ENCODE peak calls at places on chromosomes 5 and 9, in ten cellular contexts. One of them, this sample, is unnamed.
A peak's percentile ranks its signal among the peaks of the same experiment; 100 is the strongest.

GRCh38 chr9:115524467-115525059 is 406.6 kb upstream of the TNC start:
- DNase-seq in upper lobe of right lung: no peak
- DNase-seq in AG04450: peak; percentile 55
- DNase-seq in ovary: no peak
- DNase-seq in bronchial epithelial cell: peak; percentile 73
- DNase-seq in colonic mucosa: peak; percentile 40
- DNase-seq in upper lobe of left lung: no peak
- DNase-seq in left ventricle myocardium inferior: no peak
- DNase-seq in lower lobe of right lung: no peak
- DNase-seq in spleen: no peak
- DNase-seq in this sample: no peak

GRCh38 chr9:16986441-16987387 is 116.2 kb upstream of the BNC2 start:
- DNase-seq in upper lobe of right lung: no peak
- DNase-seq in AG04450: peak; percentile 44
- DNase-seq in ovary: no peak
- DNase-seq in bronchial epithelial cell: peak; percentile 12
- DNase-seq in colonic mucosa: no peak
- DNase-seq in upper lobe of left lung: no peak
- DNase-seq in left ventricle myocardium inferior: no peak
- DNase-seq in lower lobe of right lung: no peak
- DNase-seq in spleen: no peak
- DNase-seq in this sample: no peak

GRCh38 chr5:33806736-33807442 is 84.9 kb downstream of the ADAMTS12 start:
- DNase-seq in upper lobe of right lung: no peak
- DNase-seq in AG04450: no peak
- DNase-seq in ovary: no peak
- DNase-seq in bronchial epithelial cell: peak; percentile 63
- DNase-seq in colonic mucosa: no peak
- DNase-seq in upper lobe of left lung: no peak
- DNase-seq in left ventricle myocardium inferior: no peak
- DNase-seq in lower lobe of right lung: no peak
- DNase-seq in spleen: no peak
- DNase-seq in this sample: peak; percentile 7

GRCh38 chr9:121059998-121060636 is 10.0 kb upstream of the C5 start:
- DNase-seq in upper lobe of right lung: no peak
- DNase-seq in AG04450: peak; percentile 80
- DNase-seq in ovary: no peak
- DNase-seq in bronchial epithelial cell: peak; percentile 69
- DNase-seq in colonic mucosa: peak; percentile 30
- DNase-seq in upper lobe of left lung: no peak
- DNase-seq in left ventricle myocardium inferior: no peak
- DNase-seq in lower lobe of right lung: no peak
- DNase-seq in spleen: no peak
- DNase-seq in this sample: peak; percentile 31

GRCh38 chr5:127988149-127988755 is 95.3 kb upstream of the SLC12A2 start:
- DNase-seq in upper lobe of right lung: no peak
- DNase-seq in AG04450: peak; percentile 87
- DNase-seq in ovary: no peak
- DNase-seq in bronchial epithelial cell: peak; percentile 89
- DNase-seq in colonic mucosa: no peak
- DNase-seq in upper lobe of left lung: no peak
- DNase-seq in left ventricle myocardium inferior: no peak
- DNase-seq in lower lobe of right lung: no peak
- DNase-seq in spleen: no peak
- DNase-seq in this sample: no peak

GRCh38 chr9:112333639-112334318 is 360 bp upstream of the PTBP3 start:
- DNase-seq in upper lobe of right lung: peak; percentile 98
- DNase-seq in AG04450: peak; percentile 81
- DNase-seq in ovary: peak; percentile 96
- DNase-seq in bronchial epithelial cell: peak; percentile 81
- DNase-seq in colonic mucosa: peak; percentile 95
- DNase-seq in upper lobe of left lung: peak; percentile 97
- DNase-seq in left ventricle myocardium inferior: peak; percentile 96
- DNase-seq in lower lobe of right lung: peak; percentile 96
- DNase-seq in spleen: peak; percentile 99
- DNase-seq in this sample: peak; percentile 94

GRCh38 chr5:103923616-103924168 is 361.1 kb upstream of the NUDT12 start:
- DNase-seq in upper lobe of right lung: no peak
- DNase-seq in AG04450: no peak
- DNase-seq in ovary: no peak
- DNase-seq in bronchial epithelial cell: no peak
- DNase-seq in colonic mucosa: no peak
- DNase-seq in upper lobe of left lung: no peak
- DNase-seq in left ventricle myocardium inferior: no peak
- DNase-seq in lower lobe of right lung: no peak
- DNase-seq in spleen: no peak
- DNase-seq in this sample: no peak

GRCh38 chr9:130846487-130847305 is 11.6 kb downstream of the ABL1 start:
- DNase-seq in upper lobe of right lung: no peak
- DNase-seq in AG04450: no peak
- DNase-seq in ovary: peak; percentile 83
- DNase-seq in bronchial epithelial cell: peak; percentile 50
- DNase-seq in colonic mucosa: no peak
- DNase-seq in upper lobe of left lung: no peak
- DNase-seq in left ventricle myocardium inferior: peak; percentile 38
- DNase-seq in lower lobe of right lung: no peak
- DNase-seq in spleen: peak; percentile 74
- DNase-seq in this sample: peak; percentile 47

GRCh38 chr9:91972711-91973110 is 22.7 kb upstream of the ROR2 start:
- DNase-seq in upper lobe of right lung: no peak
- DNase-seq in AG04450: no peak
- DNase-seq in ovary: no peak
- DNase-seq in bronchial epithelial cell: no peak
- DNase-seq in colonic mucosa: no peak
- DNase-seq in upper lobe of left lung: no peak
- DNase-seq in left ventricle myocardium inferior: no peak
- DNase-seq in lower lobe of right lung: no peak
- DNase-seq in spleen: no peak
- DNase-seq in this sample: no peak

GRCh38 chr9:112493738-112494137 is 7.1 kb downstream of the KIAA1958 start:
- DNase-seq in upper lobe of right lung: no peak
- DNase-seq in AG04450: no peak
- DNase-seq in ovary: peak; percentile 54
- DNase-seq in bronchial epithelial cell: no peak
- DNase-seq in colonic mucosa: no peak
- DNase-seq in upper lobe of left lung: no peak
- DNase-seq in left ventricle myocardium inferior: no peak
- DNase-seq in lower lobe of right lung: no peak
- DNase-seq in spleen: no peak
- DNase-seq in this sample: no peak

GRCh38 chr9:106104887-106105286 is 410.5 kb downstream of the TMEM38B start:
- DNase-seq in upper lobe of right lung: no peak
- DNase-seq in AG04450: no peak
- DNase-seq in ovary: no peak
- DNase-seq in bronchial epithelial cell: no peak
- DNase-seq in colonic mucosa: no peak
- DNase-seq in upper lobe of left lung: no peak
- DNase-seq in left ventricle myocardium inferior: no peak
- DNase-seq in lower lobe of right lung: no peak
- DNase-seq in spleen: no peak
- DNase-seq in this sample: no peak

GRCh38 chr9:136787690-136788400 is 3.3 kb upstream of the TMEM141 start:
- DNase-seq in upper lobe of right lung: no peak
- DNase-seq in AG04450: no peak
- DNase-seq in ovary: peak; percentile 77
- DNase-seq in bronchial epithelial cell: peak; percentile 26
- DNase-seq in colonic mucosa: peak; percentile 88
- DNase-seq in upper lobe of left lung: peak; percentile 68
- DNase-seq in left ventricle myocardium inferior: peak; percentile 56
- DNase-seq in lower lobe of right lung: peak; percentile 75
- DNase-seq in spleen: peak; percentile 89
- DNase-seq in this sample: peak; percentile 71

DNA sequence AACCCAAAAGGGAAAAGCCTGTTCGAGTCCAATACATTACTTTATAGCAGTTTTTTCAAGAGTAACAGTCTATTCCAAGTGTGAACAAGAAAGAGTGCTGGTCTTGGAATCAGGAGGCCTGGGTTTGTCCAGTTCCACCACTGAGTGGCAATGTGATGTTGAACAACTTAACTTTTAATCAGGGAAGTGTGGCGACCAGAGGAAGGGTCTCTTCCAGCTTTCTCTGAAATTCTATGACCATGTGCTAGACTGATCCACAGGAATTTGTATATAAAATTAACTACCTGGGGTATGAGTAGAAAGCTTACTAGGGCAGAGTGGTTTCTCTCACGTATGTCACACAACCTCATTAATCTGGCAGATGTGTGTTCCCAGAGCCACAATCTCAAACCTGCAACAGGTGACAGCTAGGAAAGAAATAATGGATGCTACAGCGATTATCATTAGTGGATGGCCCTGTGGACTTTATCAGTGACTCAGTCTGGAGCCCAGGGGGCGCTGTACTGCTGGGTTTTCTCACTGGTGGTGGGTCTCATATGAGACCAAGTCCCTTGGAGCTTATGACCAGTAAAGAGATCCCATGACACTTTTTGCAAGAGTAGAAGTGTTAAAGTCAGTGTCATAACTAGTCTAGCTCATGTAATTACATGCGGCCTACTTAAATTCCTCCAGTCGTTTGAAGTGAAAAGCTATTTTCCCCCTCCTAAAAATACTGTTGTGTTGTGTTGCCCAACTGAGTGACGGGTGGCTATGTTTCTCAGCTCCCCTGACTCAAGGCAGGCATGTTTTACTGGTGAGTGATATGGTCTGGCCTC is 116.5 kb downstream of the GDNF start:
- DNase-seq in upper lobe of right lung: no peak
- DNase-seq in AG04450: no peak
- DNase-seq in ovary: no peak
- DNase-seq in bronchial epithelial cell: no peak
- DNase-seq in colonic mucosa: no peak
- DNase-seq in upper lobe of left lung: no peak
- DNase-seq in left ventricle myocardium inferior: no peak
- DNase-seq in lower lobe of right lung: no peak
- DNase-seq in spleen: no peak
- DNase-seq in this sample: no peak
- TF ChIP-seq CTCF in upper lobe of right lung: peak; percentile 22
- TF ChIP-seq CTCF in AG04450: peak; percentile 40
- TF ChIP-seq CTCF in ovary: no peak
- TF ChIP-seq CTCF in bronchial epithelial cell: peak; percentile 41
- TF ChIP-seq CTCF in colonic mucosa: no peak
- TF ChIP-seq CTCF in upper lobe of left lung: no peak
- TF ChIP-seq CTCF in left ventricle myocardium inferior: peak; percentile 27
- TF ChIP-seq CTCF in lower lobe of right lung: no peak
- TF ChIP-seq CTCF in spleen: no peak
- TF ChIP-seq CTCF in this sample: no peak

GRCh38 chr5:31965227-31965626 is 208.9 kb downstream of the GOLPH3 start:
- DNase-seq in upper lobe of right lung: no peak
- DNase-seq in AG04450: no peak
- DNase-seq in ovary: no peak
- DNase-seq in bronchial epithelial cell: no peak
- DNase-seq in colonic mucosa: no peak
- DNase-seq in upper lobe of left lung: no peak
- DNase-seq in left ventricle myocardium inferior: no peak
- DNase-seq in lower lobe of right lung: no peak
- DNase-seq in spleen: no peak
- DNase-seq in this sample: no peak
- H3K27me3 ChIP-seq in upper lobe of right lung: no peaks in the 10 kb centered on the region
- H3K27me3 ChIP-seq in AG04450: peaks cover 4% of the 10 kb centered on the region
- H3K27me3 ChIP-seq in ovary: no peaks in the 10 kb centered on the region
- H3K27me3 ChIP-seq in bronchial epithelial cell: no peaks in the 10 kb centered on the region
- H3K27me3 ChIP-seq in colonic mucosa: no peaks in the 10 kb centered on the region
- H3K27me3 ChIP-seq in upper lobe of left lung: no peaks in the 10 kb centered on the region
- H3K27me3 ChIP-seq in left ventricle myocardium inferior: no peaks in the 10 kb centered on the region
- H3K27me3 ChIP-seq in lower lobe of right lung: no peaks in the 10 kb centered on the region
- H3K27me3 ChIP-seq in spleen: no peaks in the 10 kb centered on the region
- H3K27me3 ChIP-seq in this sample: no peaks in the 10 kb centered on the region

GRCh38 chr9:134063876-134064450 is 3.9 kb downstream of the BRD3 start:
- DNase-seq in upper lobe of right lung: no peak
- DNase-seq in AG04450: no peak
- DNase-seq in ovary: no peak
- DNase-seq in bronchial epithelial cell: no peak
- DNase-seq in colonic mucosa: no peak
- DNase-seq in upper lobe of left lung: no peak
- DNase-seq in left ventricle myocardium inferior: no peak
- DNase-seq in lower lobe of right lung: no peak
- DNase-seq in spleen: no peak
- DNase-seq in this sample: no peak
- TF ChIP-seq CTCF in upper lobe of right lung: no peak
- TF ChIP-seq CTCF in AG04450: no peak
- TF ChIP-seq CTCF in ovary: no peak
- TF ChIP-seq CTCF in bronchial epithelial cell: no peak
- TF ChIP-seq CTCF in colonic mucosa: no peak
- TF ChIP-seq CTCF in upper lobe of left lung: no peak
- TF ChIP-seq CTCF in left ventricle myocardium inferior: no peak
- TF ChIP-seq CTCF in lower lobe of right lung: no peak
- TF ChIP-seq CTCF in spleen: no peak
- TF ChIP-seq CTCF in this sample: no peak

GRCh38 chr9:93945400-93946337 is 9.5 kb downstream of the BARX1 start:
- DNase-seq in upper lobe of right lung: no peak
- DNase-seq in AG04450: no peak
- DNase-seq in ovary: no peak
- DNase-seq in bronchial epithelial cell: no peak
- DNase-seq in colonic mucosa: peak; percentile 29
- DNase-seq in upper lobe of left lung: no peak
- DNase-seq in left ventricle myocardium inferior: no peak
- DNase-seq in lower lobe of right lung: no peak
- DNase-seq in spleen: no peak
- DNase-seq in this sample: no peak

GRCh38 chr9:93947409-93948070 is 7.6 kb downstream of the BARX1 start:
- DNase-seq in upper lobe of right lung: no peak
- DNase-seq in AG04450: no peak
- DNase-seq in ovary: no peak
- DNase-seq in bronchial epithelial cell: no peak
- DNase-seq in colonic mucosa: no peak
- DNase-seq in upper lobe of left lung: no peak
- DNase-seq in left ventricle myocardium inferior: no peak
- DNase-seq in lower lobe of right lung: no peak
- DNase-seq in spleen: no peak
- DNase-seq in this sample: no peak

GRCh38 chr9:93944011-93944410 is 11.1 kb downstream of the BARX1 start:
- DNase-seq in upper lobe of right lung: no peak
- DNase-seq in AG04450: no peak
- DNase-seq in ovary: no peak
- DNase-seq in bronchial epithelial cell: no peak
- DNase-seq in colonic mucosa: no peak
- DNase-seq in upper lobe of left lung: no peak
- DNase-seq in left ventricle myocardium inferior: no peak
- DNase-seq in lower lobe of right lung: no peak
- DNase-seq in spleen: no peak
- DNase-seq in this sample: no peak

GRCh38 chr9:93948456-93949072 is 6.6 kb downstream of the BARX1 start:
- DNase-seq in upper lobe of right lung: no peak
- DNase-seq in AG04450: no peak
- DNase-seq in ovary: no peak
- DNase-seq in bronchial epithelial cell: no peak
- DNase-seq in colonic mucosa: no peak
- DNase-seq in upper lobe of left lung: no peak
- DNase-seq in left ventricle myocardium inferior: no peak
- DNase-seq in lower lobe of right lung: no peak
- DNase-seq in spleen: no peak
- DNase-seq in this sample: no peak

DNA sequence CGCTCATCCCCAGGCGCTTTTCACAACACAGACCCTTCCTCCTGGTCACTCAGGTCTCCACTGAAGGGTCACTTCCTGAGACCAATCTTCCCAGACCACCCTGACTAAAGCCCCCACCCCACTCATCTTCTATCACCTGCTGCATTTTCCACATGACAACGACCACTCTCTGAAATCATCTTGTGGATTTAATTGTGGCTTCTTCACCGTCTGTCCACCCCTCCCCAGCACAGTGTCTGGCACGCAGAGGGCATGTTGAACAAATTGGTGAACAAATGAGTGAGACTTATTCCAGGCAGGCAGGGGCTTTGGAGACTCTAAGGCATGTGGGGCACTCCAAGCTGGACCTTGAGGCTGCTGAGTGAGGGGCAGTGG is 8.8 kb downstream of the BARX1 start:
- DNase-seq in upper lobe of right lung: no peak
- DNase-seq in AG04450: no peak
- DNase-seq in ovary: no peak
- DNase-seq in bronchial epithelial cell: no peak
- DNase-seq in colonic mucosa: no peak
- DNase-seq in upper lobe of left lung: no peak
- DNase-seq in left ventricle myocardium inferior: no peak
- DNase-seq in lower lobe of right lung: no peak
- DNase-seq in spleen: no peak
- DNase-seq in this sample: no peak
- H3K27me3 ChIP-seq in upper lobe of right lung: peaks cover 93% of the 10 kb centered on the region
- H3K27me3 ChIP-seq in AG04450: peaks cover 86% of the 10 kb centered on the region
- H3K27me3 ChIP-seq in ovary: no peaks in the 10 kb centered on the region
- H3K27me3 ChIP-seq in bronchial epithelial cell: peaks cover 70% of the 10 kb centered on the region
- H3K27me3 ChIP-seq in colonic mucosa: peaks cover 70% of the 10 kb centered on the region
- H3K27me3 ChIP-seq in upper lobe of left lung: peaks cover 62% of the 10 kb centered on the region
- H3K27me3 ChIP-seq in left ventricle myocardium inferior: peaks cover 100% of the 10 kb centered on the region
- H3K27me3 ChIP-seq in lower lobe of right lung: peaks cover 100% of the 10 kb centered on the region
- H3K27me3 ChIP-seq in spleen: peaks cover 85% of the 10 kb centered on the region
- H3K27me3 ChIP-seq in this sample: peaks cover 15% of the 10 kb centered on the region

This sample was measured in body of pancreas.